ENCODE peak calls at places on chromosomes 13 and 19, in five cellular contexts. X is neural progenitor cell, Y is HCT116, D is OCI-LY7, Q is hepatocyte. A is an unnamed sample.

GRCh38 chr13:20460744-20461143 is 64.9 kb downstream of the CRYL1 start:
- DNase-seq in Y (no peak), D (no peak), Q (no peak), X (no peak), A (no peak)

GRCh38 chr19:48698046-48698445 is 2.3 kb downstream of the FUT2 start:
- DNase-seq in D (no peak), Q (no peak), Y (no peak), X (no peak), A (peak; percentile 54)

GRCh38 chr13:68369739-68370138 is 1139.6 kb upstream of the PCDH9 start:
- DNase-seq in Q (peak; percentile 18), X (no peak), Y (no peak), D (no peak), A (no peak)

GRCh38 chr19:14519860-14520407 is 1.7 kb upstream of the DNAJB1 start:
- DNase-seq in X (no peak), Y (peak; percentile 96), D (no peak), Q (no peak), A (peak; percentile 87)

GRCh38 chr13:78759704-78760103 is 100.7 kb upstream of the OBI1 start:
- DNase-seq in Q (no peak), X (no peak), D (no peak), Y (no peak), A (no peak)

GRCh38 chr19:5028229-5028886 is 59.4 kb downstream of the KDM4B start:
- DNase-seq in X (no peak), Q (no peak), D (no peak), Y (no peak), A (no peak)

GRCh38 chr13:104586010-104586746 is 1520.0 kb upstream of the SLC10A2 start:
- DNase-seq in Y (peak; percentile 18), X (no peak), Q (peak; percentile 24), D (no peak), A (no peak)

GRCh38 chr13:85492283-85492682 is 306.9 kb downstream of the SLITRK6 start:
- DNase-seq in X (no peak), Q (no peak), Y (no peak), D (no peak), A (no peak)

GRCh38 chr19:42242071-42242511 is 311 bp downstream of the GSK3A start:
- DNase-seq in Y (no peak), D (peak; percentile 43), Q (peak; percentile 49), X (no peak), A (peak; percentile 61)

GRCh38 chr19:33435706-33436359 is 62.3 kb downstream of the CEBPG start:
- DNase-seq in D (no peak), Y (no peak), Q (no peak), X (no peak), A (no peak)

GRCh38 chr19:6223461-6224307 is 56.1 kb downstream of the MLLT1 start:
- DNase-seq in D (no peak), Y (no peak), X (no peak), Q (no peak), A (no peak)

GRCh38 chr13:41614671-41615519 is 157.5 kb downstream of the RGCC start:
- DNase-seq in Q (peak; percentile 37), X (no peak), D (no peak), Y (no peak), A (peak; percentile 74)

GRCh38 chr19:14826006-14826405 is 9.0 kb downstream of the OR7A5 start:
- DNase-seq in Y (no peak), Q (no peak), D (no peak), X (no peak), A (no peak)

GRCh38 chr13:48072304-48072703 is 22.6 kb downstream of the MED4 start:
- DNase-seq in Q (no peak), Y (no peak), D (no peak), X (no peak), A (no peak)

GRCh38 chr19:35000647-35001501 is 751 bp downstream of the GRAMD1A start:
- DNase-seq in D (peak; percentile 89), Y (no peak), Q (peak; percentile 60), X (peak; percentile 43), A (peak; percentile 62)

GRCh38 chr19:11033763-11034162 is 55.5 kb upstream of the LDLR start:
- DNase-seq in Q (no peak), Y (no peak), D (no peak), X (no peak), A (no peak)

GRCh38 chr13:111792956-111793355 is 274.0 kb upstream of the SOX1 start:
- DNase-seq in X (no peak), Y (no peak), D (no peak), Q (no peak), A (no peak)

GRCh38 chr19:4534836-4535658 is at the start of gene PLIN5:
- DNase-seq in Y (peak; percentile 65), Q (peak; percentile 85), D (peak; percentile 69), X (peak; percentile 95), A (peak; percentile 40)

GRCh38 chr13:70098669-70099068 is 9.0 kb upstream of the ATXN8OS start:
- DNase-seq in X (no peak), Y (peak; percentile 2), D (no peak), Q (peak; percentile 8), A (peak; percentile 0)

GRCh38 chr19:45476349-45476717 is 8.5 kb downstream of the FOSB start:
- DNase-seq in D (no peak), X (no peak), Y (no peak), Q (no peak), A (peak; percentile 10)

GRCh38 chr19:54316746-54317107 is 3.8 kb upstream of the LILRA5 start:
- DNase-seq in Q (no peak), Y (no peak), D (peak; percentile 33), X (peak; percentile 24), A (peak; percentile 5)

GRCh38 chr19:554817-555216 is 11.0 kb downstream of the GZMM start:
- DNase-seq in X (no peak), D (no peak), Q (no peak), Y (no peak), A (no peak)

GRCh38 chr19:41844601-41845000 is at the start of gene LYPD4:
- DNase-seq in X (no peak), Q (no peak), D (no peak), Y (no peak), A (no peak)

GRCh38 chr19:40798223-40798996 is 581 bp upstream of the EGLN2 start:
- DNase-seq in D (peak; percentile 100), X (peak; percentile 100), Q (peak; percentile 100), Y (peak; percentile 99), A (peak; percentile 99)

GRCh38 chr13:44396963-44397580 is 23.4 kb downstream of the SERP2 start:
- DNase-seq in Y (no peak), X (peak; percentile 88), D (no peak), Q (peak; percentile 70), A (no peak)

GRCh38 chr13:20350380-20350763 is 118.3 kb upstream of the GJB6 start:
- DNase-seq in Y (no peak), X (no peak), D (no peak), Q (no peak), A (no peak)

GRCh38 chr19:12666305-12667048 is at the start of the genes MAN2B1 and WDR83:
- DNase-seq in X (peak; percentile 94), Y (no peak), D (peak; percentile 85), Q (peak; percentile 93), A (peak; percentile 87)

GRCh38 chr13:23753523-23753922 is 135.7 kb downstream of the MIPEP start:
- DNase-seq in X (no peak), D (no peak), Y (no peak), Q (peak; percentile 68), A (peak; percentile 37)

GRCh38 chr13:102870677-102871415 is 25.0 kb downstream of the ERCC5 start:
- DNase-seq in Q (peak; percentile 86), X (peak; percentile 80), Y (peak; percentile 19), D (peak; percentile 43), A (peak; percentile 77)

GRCh38 chr19:48292798-48293197 is 22.9 kb downstream of the ZNF114 start:
- DNase-seq in Y (no peak), D (no peak), Q (no peak), X (no peak), A (peak; percentile 97)

GRCh38 chr19:4064551-4065260 is 2.0 kb downstream of the ZBTB7A start:
- DNase-seq in X (peak; percentile 65), D (peak; percentile 52), Y (no peak), Q (peak; percentile 75), A (peak; percentile 65)

GRCh38 chr13:31209172-31209818 is 9.5 kb downstream of the B3GLCT start:
- DNase-seq in Y (no peak), D (no peak), X (peak; percentile 69), Q (peak; percentile 43), A (peak; percentile 79)

GRCh38 chr19:5929646-5930045 is 15.6 kb downstream of the CAPS start:
- DNase-seq in Q (no peak), D (no peak), X (no peak), Y (no peak), A (no peak)

GRCh38 chr19:6375411-6376010 is at the start of gene PSPN:
- DNase-seq in D (no peak), X (no peak), Q (no peak), Y (no peak), A (no peak)

GRCh38 chr19:3028305-3029069 is 593 bp downstream of the TLE2 start:
- DNase-seq in X (peak; percentile 24), D (no peak), Y (no peak), Q (peak; percentile 65), A (no peak)

GRCh38 chr13:95123726-95124125 is 177.5 kb downstream of the ABCC4 start:
- DNase-seq in Q (peak; percentile 52), D (no peak), Y (no peak), X (no peak), A (no peak)
- TF ChIP-seq EZH2phosphoT487 in Q (no peak), D (no peak), Y (no peak), X (no peak), A (no peak)

GRCh38 chr19:50518091-50519005 is 4.6 kb upstream of the ASPDH start:
- DNase-seq in D (no peak), Q (no peak), X (no peak), Y (no peak), A (no peak)
- H2AFZ ChIP-seq in D (no peak overlapping the region), Q (no peak overlapping the region), X (no peak overlapping the region), Y (no peak overlapping the region), A (no peak overlapping the region)

GRCh38 chr19:39350156-39350555 is 7.9 kb downstream of the SAMD4B start:
- DNase-seq in Q (no peak), Y (no peak), D (no peak), X (no peak), A (peak; percentile 22)

GRCh38 chr19:39351537-39352037 is 9.4 kb downstream of the SAMD4B start:
- DNase-seq in Q (no peak), X (no peak), D (peak; percentile 45), Y (no peak), A (peak; percentile 74)

GRCh38 chr19:39345956-39346355 is 3.7 kb downstream of the SAMD4B start:
- DNase-seq in X (no peak), D (no peak), Y (no peak), Q (no peak), A (no peak)

GRCh38 chr19:39349326-39349725 is 7.1 kb downstream of the SAMD4B start:
- DNase-seq in Y (no peak), Q (no peak), X (no peak), D (no peak), A (no peak)

GRCh38 chr19:39347332-39348227 is 5.4 kb downstream of the SAMD4B start:
- DNase-seq in Q (no peak), D (no peak), X (no peak), Y (no peak), A (peak; percentile 68)
- H3K27ac ChIP-seq in Q (no peak overlapping the region), D (no peak overlapping the region), X (no peak overlapping the region), Y (no peak overlapping the region), A (peak overlapping the region; percentile 70)

GRCh38 chr13:52405767-52406494 is at the start of gene THSD1:
- DNase-seq in D (no peak), Y (no peak), X (peak; percentile 62), Q (peak; percentile 45), A (peak; percentile 73)

GRCh38 chr13:52399708-52400107 is 6.3 kb downstream of the THSD1 start:
- DNase-seq in Y (no peak), X (no peak), Q (no peak), D (no peak), A (peak; percentile 19)

GRCh38 chr13:52406629-52407028 is 657 bp upstream of the THSD1 start:
- DNase-seq in D (no peak), Q (no peak), Y (no peak), X (no peak), A (no peak)

GRCh38 chr13:52405369-52405766 is 604 bp downstream of the THSD1 start:
- DNase-seq in X (peak; percentile 19), D (no peak), Q (no peak), Y (no peak), A (peak; percentile 42)
- TF ChIP-seq EZH2phosphoT487 in X (no peak), D (no peak), Q (no peak), Y (no peak), A (no peak)